ENCODE peak calls at places on chromosomes 7 and 10, in nine cellular contexts. One of them, this sample, is unnamed.

GRCh38 chr7:127791790-127792189 is 139.8 kb downstream of the SND1 start:
- DNase-seq in fibroblast of lung: peak; percentile 74
- DNase-seq in omental fat pad: no peak
- DNase-seq in GM23338: no peak
- DNase-seq in GM12865: no peak
- DNase-seq in lower leg skin: no peak
- DNase-seq in HCT116: no peak
- DNase-seq in type B pancreatic cell: no peak
- DNase-seq in endothelial cell of umbilical vein: no peak
- DNase-seq in this sample: no peak

GRCh38 chr7:17304926-17305325 is 6.5 kb downstream of the AHR start:
- DNase-seq in fibroblast of lung: peak; percentile 87
- DNase-seq in GM12865: peak; percentile 50
- DNase-seq in GM23338: no peak
- DNase-seq in HCT116: peak; percentile 88
- DNase-seq in endothelial cell of umbilical vein: peak; percentile 94
- DNase-seq in omental fat pad: no peak
- DNase-seq in lower leg skin: no peak
- DNase-seq in type B pancreatic cell: no peak
- DNase-seq in this sample: peak; percentile 71

GRCh38 chr10:13839430-13839986 is 252.7 kb downstream of the PRPF18 start:
- DNase-seq in GM23338: no peak
- DNase-seq in type B pancreatic cell: no peak
- DNase-seq in HCT116: no peak
- DNase-seq in lower leg skin: no peak
- DNase-seq in endothelial cell of umbilical vein: peak; percentile 68
- DNase-seq in fibroblast of lung: peak; percentile 92
- DNase-seq in omental fat pad: no peak
- DNase-seq in GM12865: no peak
- DNase-seq in this sample: no peak

GRCh38 chr7:15669443-15669842 is 17.0 kb downstream of the MEOX2 start:
- DNase-seq in lower leg skin: no peak
- DNase-seq in fibroblast of lung: no peak
- DNase-seq in omental fat pad: no peak
- DNase-seq in type B pancreatic cell: no peak
- DNase-seq in GM23338: no peak
- DNase-seq in endothelial cell of umbilical vein: no peak
- DNase-seq in GM12865: no peak
- DNase-seq in HCT116: no peak
- DNase-seq in this sample: no peak

GRCh38 chr7:369476-369980 is 79.6 kb downstream of the FOXL3 start:
- DNase-seq in GM23338: no peak
- DNase-seq in GM12865: no peak
- DNase-seq in omental fat pad: no peak
- DNase-seq in fibroblast of lung: no peak
- DNase-seq in type B pancreatic cell: no peak
- DNase-seq in lower leg skin: peak; percentile 79
- DNase-seq in HCT116: no peak
- DNase-seq in endothelial cell of umbilical vein: no peak
- DNase-seq in this sample: no peak

GRCh38 chr10:43230909-43231522 is 35.8 kb downstream of the RASGEF1A start:
- DNase-seq in GM23338: no peak
- DNase-seq in GM12865: no peak
- DNase-seq in type B pancreatic cell: peak; percentile 63
- DNase-seq in HCT116: no peak
- DNase-seq in endothelial cell of umbilical vein: no peak
- DNase-seq in omental fat pad: peak; percentile 18
- DNase-seq in fibroblast of lung: no peak
- DNase-seq in lower leg skin: peak; percentile 57
- DNase-seq in this sample: no peak

GRCh38 chr10:98577168-98577567 is 130.4 kb upstream of the HPS1 start:
- DNase-seq in type B pancreatic cell: no peak
- DNase-seq in omental fat pad: no peak
- DNase-seq in fibroblast of lung: no peak
- DNase-seq in lower leg skin: no peak
- DNase-seq in endothelial cell of umbilical vein: no peak
- DNase-seq in GM23338: no peak
- DNase-seq in GM12865: no peak
- DNase-seq in HCT116: no peak
- DNase-seq in this sample: no peak

GRCh38 chr10:43676360-43676759 is 27.7 kb upstream of the ZNF32 start:
- DNase-seq in lower leg skin: peak; percentile 76
- DNase-seq in GM23338: no peak
- DNase-seq in omental fat pad: no peak
- DNase-seq in endothelial cell of umbilical vein: no peak
- DNase-seq in type B pancreatic cell: no peak
- DNase-seq in fibroblast of lung: no peak
- DNase-seq in HCT116: no peak
- DNase-seq in GM12865: no peak
- DNase-seq in this sample: no peak

GRCh38 chr7:84258628-84259027 is 64.0 kb upstream of the SEMA3A start:
- DNase-seq in type B pancreatic cell: no peak
- DNase-seq in omental fat pad: no peak
- DNase-seq in endothelial cell of umbilical vein: no peak
- DNase-seq in fibroblast of lung: peak; percentile 88
- DNase-seq in HCT116: no peak
- DNase-seq in lower leg skin: no peak
- DNase-seq in GM23338: no peak
- DNase-seq in GM12865: no peak
- DNase-seq in this sample: no peak

GRCh38 chr10:123997486-123998196 is 95.8 kb downstream of the CHST15 start:
- DNase-seq in HCT116: no peak
- DNase-seq in GM23338: no peak
- DNase-seq in fibroblast of lung: peak; percentile 99
- DNase-seq in omental fat pad: no peak
- DNase-seq in type B pancreatic cell: no peak
- DNase-seq in endothelial cell of umbilical vein: no peak
- DNase-seq in GM12865: peak; percentile 67
- DNase-seq in lower leg skin: peak; percentile 87
- DNase-seq in this sample: peak; percentile 47

GRCh38 chr7:125425507-125425906 is 495.9 kb upstream of the POT1 start:
- DNase-seq in GM23338: no peak
- DNase-seq in GM12865: no peak
- DNase-seq in omental fat pad: no peak
- DNase-seq in lower leg skin: no peak
- DNase-seq in HCT116: no peak
- DNase-seq in endothelial cell of umbilical vein: no peak
- DNase-seq in fibroblast of lung: no peak
- DNase-seq in type B pancreatic cell: no peak
- DNase-seq in this sample: no peak

GRCh38 chr10:103617362-103618026 is 124.0 kb downstream of the NEURL1 start:
- DNase-seq in GM12865: no peak
- DNase-seq in omental fat pad: no peak
- DNase-seq in HCT116: no peak
- DNase-seq in fibroblast of lung: no peak
- DNase-seq in endothelial cell of umbilical vein: no peak
- DNase-seq in lower leg skin: no peak
- DNase-seq in type B pancreatic cell: no peak
- DNase-seq in GM23338: no peak
- DNase-seq in this sample: no peak

GRCh38 chr10:11854301-11854700 is 31.1 kb downstream of the PROSER2 start:
- DNase-seq in HCT116: no peak
- DNase-seq in lower leg skin: no peak
- DNase-seq in type B pancreatic cell: no peak
- DNase-seq in GM23338: no peak
- DNase-seq in GM12865: no peak
- DNase-seq in omental fat pad: no peak
- DNase-seq in fibroblast of lung: no peak
- DNase-seq in endothelial cell of umbilical vein: no peak
- DNase-seq in this sample: no peak
- TF ChIP-seq CTCF in HCT116: no peak
- TF ChIP-seq CTCF in lower leg skin: no peak
- TF ChIP-seq CTCF in type B pancreatic cell: no peak
- TF ChIP-seq CTCF in GM23338: no peak
- TF ChIP-seq CTCF in GM12865: no peak
- TF ChIP-seq CTCF in omental fat pad: no peak
- TF ChIP-seq CTCF in fibroblast of lung: no peak
- TF ChIP-seq CTCF in endothelial cell of umbilical vein: no peak
- TF ChIP-seq CTCF in this sample: no peak

DNA sequence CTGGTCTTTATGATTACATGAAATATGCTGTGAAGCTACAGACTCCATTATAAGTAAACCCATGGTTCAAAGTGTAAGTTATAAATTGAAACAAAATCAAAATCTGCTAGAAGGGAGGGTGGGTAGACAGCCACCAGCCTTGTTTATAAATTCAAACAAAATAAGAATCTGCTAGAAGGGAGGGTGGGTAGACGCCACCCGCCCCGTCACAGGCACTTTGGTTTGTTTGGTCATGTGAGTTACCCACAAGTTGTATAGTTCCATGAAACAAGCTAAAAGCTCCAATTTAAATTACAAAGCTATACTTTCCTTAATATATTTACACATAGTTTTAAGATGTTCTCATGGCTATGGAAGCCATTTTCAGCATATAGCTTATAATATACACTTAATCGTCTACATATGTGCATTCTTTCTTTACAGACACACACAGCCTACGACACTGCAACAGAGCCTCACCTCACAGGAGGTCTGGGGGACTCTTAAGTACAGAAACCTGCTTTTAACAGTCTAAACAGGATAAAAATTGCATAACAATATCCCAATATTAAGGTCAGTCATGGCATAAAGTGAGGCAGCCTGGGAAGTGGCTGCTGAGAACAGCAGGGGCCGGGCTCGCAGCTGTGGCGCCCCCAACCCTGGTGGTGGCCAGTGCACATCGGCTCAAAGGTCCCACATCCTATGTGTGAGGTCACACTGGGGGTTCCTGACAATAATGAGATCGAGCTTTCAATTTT is 28.0 kb upstream of the NCAPG2 start:
- DNase-seq in endothelial cell of umbilical vein: no peak
- DNase-seq in type B pancreatic cell: peak; percentile 47
- DNase-seq in HCT116: no peak
- DNase-seq in lower leg skin: no peak
- DNase-seq in omental fat pad: no peak
- DNase-seq in fibroblast of lung: no peak
- DNase-seq in GM23338: peak; percentile 58
- DNase-seq in GM12865: no peak
- DNase-seq in this sample: no peak
- TF ChIP-seq CTCF in endothelial cell of umbilical vein: no peak
- TF ChIP-seq CTCF in type B pancreatic cell: no peak
- TF ChIP-seq CTCF in HCT116: no peak
- TF ChIP-seq CTCF in lower leg skin: no peak
- TF ChIP-seq CTCF in omental fat pad: no peak
- TF ChIP-seq CTCF in fibroblast of lung: no peak
- TF ChIP-seq CTCF in GM23338: peak; percentile 47
- TF ChIP-seq CTCF in GM12865: no peak
- TF ChIP-seq CTCF in this sample: no peak

DNA sequence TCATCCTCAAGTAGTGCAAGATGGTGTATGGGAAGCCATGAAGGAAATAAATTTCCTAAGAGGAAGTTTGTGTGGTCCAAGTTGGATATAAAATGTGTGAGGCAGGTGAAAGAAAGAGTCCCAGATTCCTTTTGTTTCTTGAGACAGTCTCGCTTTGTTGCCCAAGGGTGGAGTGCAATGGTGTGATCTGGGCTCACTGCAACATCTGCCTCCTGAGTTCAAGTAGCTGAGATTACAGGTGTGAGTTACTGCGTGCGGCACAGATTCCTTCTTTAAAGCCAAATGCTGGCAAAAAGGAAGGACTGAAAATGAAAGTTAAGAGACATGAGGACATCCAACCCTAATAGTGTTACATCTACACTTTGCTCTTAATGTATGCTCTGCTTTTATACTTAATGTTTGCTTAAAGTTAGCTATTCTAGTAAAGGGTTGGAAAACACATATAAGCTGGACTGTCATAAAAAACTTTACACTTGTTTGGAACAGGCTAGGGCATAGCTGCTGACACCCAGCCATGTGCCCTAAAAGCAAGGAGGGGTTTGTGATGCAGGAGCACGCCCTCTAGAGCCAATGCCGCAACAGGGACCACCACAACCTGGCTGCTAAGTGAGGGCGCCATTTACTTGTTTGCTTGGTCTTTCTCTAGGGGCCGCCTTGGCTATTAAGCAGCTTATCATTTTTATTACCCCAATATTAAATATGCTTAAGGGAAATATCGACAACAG is 34.5 kb downstream of the CLEC2L start:
- DNase-seq in HCT116: no peak
- DNase-seq in endothelial cell of umbilical vein: no peak
- DNase-seq in fibroblast of lung: no peak
- DNase-seq in omental fat pad: no peak
- DNase-seq in GM12865: no peak
- DNase-seq in lower leg skin: no peak
- DNase-seq in GM23338: peak; percentile 57
- DNase-seq in type B pancreatic cell: peak; percentile 40
- DNase-seq in this sample: no peak
- TF ChIP-seq CTCF in HCT116: peak; percentile 29
- TF ChIP-seq CTCF in endothelial cell of umbilical vein: no peak
- TF ChIP-seq CTCF in fibroblast of lung: no peak
- TF ChIP-seq CTCF in omental fat pad: no peak
- TF ChIP-seq CTCF in GM12865: no peak
- TF ChIP-seq CTCF in lower leg skin: no peak
- TF ChIP-seq CTCF in GM23338: peak; percentile 49
- TF ChIP-seq CTCF in type B pancreatic cell: no peak
- TF ChIP-seq CTCF in this sample: no peak

DNA sequence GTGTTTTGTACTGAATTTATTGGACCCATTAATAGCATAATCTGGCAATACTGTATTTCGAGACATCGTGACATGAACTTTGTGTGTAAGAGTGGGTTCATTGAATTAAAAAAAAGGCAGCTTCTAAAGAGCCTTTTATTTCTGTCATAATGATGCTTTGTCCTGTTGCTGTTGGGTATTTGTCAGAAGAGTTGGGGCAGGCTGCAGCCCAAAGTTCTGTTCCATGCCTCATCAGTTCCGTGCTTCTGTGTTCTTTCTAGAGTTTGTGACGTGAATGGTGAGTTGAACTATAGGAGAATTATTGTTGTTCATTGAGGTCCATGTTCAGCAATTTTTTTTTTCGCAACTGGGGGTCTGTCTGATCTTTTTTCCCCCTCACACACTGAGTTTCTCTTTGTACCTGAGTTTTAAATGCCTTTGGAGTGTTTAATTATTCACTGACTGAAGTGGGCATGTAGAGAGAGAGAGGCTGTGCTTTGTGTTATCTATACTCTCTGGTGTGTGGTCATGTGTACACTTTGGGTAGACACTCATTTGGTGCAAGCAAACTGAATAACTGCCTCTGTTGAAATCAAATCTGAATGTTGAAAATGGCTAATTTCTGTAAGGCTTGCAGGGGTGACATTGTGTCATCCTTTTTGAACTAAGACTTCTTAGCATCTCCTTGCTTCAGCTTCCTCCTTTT is 69.8 kb downstream of the ADD3 start:
- DNase-seq in endothelial cell of umbilical vein: no peak
- DNase-seq in type B pancreatic cell: no peak
- DNase-seq in GM23338: no peak
- DNase-seq in fibroblast of lung: peak; percentile 27
- DNase-seq in omental fat pad: no peak
- DNase-seq in lower leg skin: no peak
- DNase-seq in GM12865: no peak
- DNase-seq in HCT116: no peak
- DNase-seq in this sample: no peak
- TF ChIP-seq CTCF in endothelial cell of umbilical vein: no peak
- TF ChIP-seq CTCF in type B pancreatic cell: no peak
- TF ChIP-seq CTCF in GM23338: no peak
- TF ChIP-seq CTCF in fibroblast of lung: no peak
- TF ChIP-seq CTCF in omental fat pad: no peak
- TF ChIP-seq CTCF in lower leg skin: no peak
- TF ChIP-seq CTCF in GM12865: no peak
- TF ChIP-seq CTCF in HCT116: no peak
- TF ChIP-seq CTCF in this sample: no peak

This sample was measured in Calu3.